ENCODE peak calls at places on chromosomes 6 and 20, in eight cellular contexts. C, U, S, B, G, P, X and E are unnamed samples.
A peak's percentile ranks its signal among the peaks of the same experiment; 100 is the strongest.

GRCh38 chr20:34955232-34956040 is at the start of the genes GSS and MYH7B:
- DNase-seq in C (peak; percentile 98), U (peak; percentile 96), S (peak; percentile 99), B (peak; percentile 97), G (peak; percentile 96), P (peak; percentile 97), X (peak; percentile 97), E (peak; percentile 95)

GRCh38 chr6:105428342-105428957 is 25.6 kb upstream of the PREP start:
- DNase-seq in C (peak; percentile 75), U (peak; percentile 69), S (no peak), B (no peak), G (no peak), P (no peak), X (no peak), E (no peak)

GRCh38 chr6:109008951-109009760 is 85.5 kb downstream of the SESN1 start:
- DNase-seq in C (peak; percentile 87), U (peak; percentile 79), S (peak; percentile 96), B (peak; percentile 93), G (peak; percentile 60), P (peak; percentile 77), X (peak; percentile 93), E (peak; percentile 92)

GRCh38 chr20:50484271-50484976 is 25.8 kb upstream of the PTPN1 start:
- DNase-seq in C (no peak), U (no peak), S (no peak), B (no peak), G (no peak), P (no peak), X (no peak), E (peak; percentile 21)

GRCh38 chr6:125749864-125750691 is 646 bp downstream of the HEY2 start:
- DNase-seq in C (no peak), U (no peak), S (no peak), B (peak; percentile 40), G (no peak), P (no peak), X (peak; percentile 43), E (peak; percentile 21)

GRCh38 chr6:44353336-44353735 is 10.9 kb downstream of the SPATS1 start:
- DNase-seq in C (peak; percentile 42), U (no peak), S (no peak), B (no peak), G (no peak), P (no peak), X (no peak), E (peak; percentile 10)

GRCh38 chr6:127299522-127300240 is 33.0 kb downstream of the RNF146 start:
- DNase-seq in C (peak; percentile 6), U (no peak), S (no peak), B (no peak), G (no peak), P (no peak), X (no peak), E (no peak)

GRCh38 chr6:82988904-82989303 is 76.7 kb downstream of the UBE3D start:
- DNase-seq in C (peak; percentile 36), U (peak; percentile 11), S (no peak), B (no peak), G (no peak), P (no peak), X (no peak), E (no peak)

GRCh38 chr6:83310046-83310445 is 116.9 kb downstream of the RWDD2A start:
- DNase-seq in C (no peak), U (no peak), S (no peak), B (no peak), G (no peak), P (no peak), X (no peak), E (no peak)

GRCh38 chr6:13511913-13512717 is 24.7 kb upstream of the GFOD1 start:
- DNase-seq in C (no peak), U (peak; percentile 25), S (no peak), B (no peak), G (no peak), P (no peak), X (peak; percentile 51), E (peak; percentile 94)

GRCh38 chr20:63696311-63696627 is 183 bp upstream of the TNFRSF6B start:
- DNase-seq in C (peak; percentile 61), U (peak; percentile 25), S (no peak), B (peak; percentile 19), G (no peak), P (no peak), X (peak; percentile 12), E (peak; percentile 63)

DNA sequence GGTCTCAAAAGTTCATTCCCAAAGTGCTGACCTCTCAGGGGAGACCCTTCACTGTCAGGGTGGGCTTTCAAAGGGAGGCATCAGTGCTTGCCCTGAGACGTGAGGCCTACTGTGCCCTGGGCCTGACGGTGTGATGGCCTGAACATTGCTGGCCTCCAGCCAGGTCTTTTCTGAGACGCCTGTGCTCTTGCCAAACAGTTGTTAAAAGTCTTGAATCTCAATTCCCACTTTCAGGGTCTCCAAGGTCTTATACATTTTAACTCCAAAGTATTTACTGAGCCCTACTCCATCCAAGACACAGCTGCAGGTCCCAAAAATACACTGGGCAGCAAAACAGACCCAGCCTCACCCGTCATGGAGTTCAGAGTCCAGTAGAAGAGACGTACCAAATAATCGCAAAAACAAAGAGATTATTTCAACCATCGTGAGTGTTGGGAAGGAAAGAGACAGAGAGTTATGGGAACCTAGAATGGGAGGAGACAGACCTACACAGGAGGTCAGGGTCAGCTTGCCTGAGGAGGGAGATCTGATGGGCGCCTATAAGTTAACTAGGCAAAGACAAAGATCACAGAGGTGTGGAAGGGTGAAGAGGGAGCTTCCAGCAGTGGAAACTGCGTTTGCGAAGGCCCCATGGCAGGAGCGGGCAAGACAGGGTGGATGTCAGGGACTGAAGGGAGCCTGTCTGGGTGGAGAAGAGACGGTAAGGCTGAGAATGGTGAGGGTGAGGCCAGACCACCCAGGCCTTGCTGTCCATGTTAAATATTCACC is 446.3 kb downstream of the PREX1 start:
- DNase-seq in C (no peak), U (no peak), S (no peak), B (no peak), G (no peak), P (no peak), X (no peak), E (no peak)
- H3K4me1 ChIP-seq in C (no peaks in the 10 kb centered on the region), U (no peaks in the 10 kb centered on the region), S (peaks cover 13% of the 10 kb centered on the region), B (no peaks in the 10 kb centered on the region), G (peaks cover 2% of the 10 kb centered on the region), P (no peaks in the 10 kb centered on the region), X (no peaks in the 10 kb centered on the region), E (no peaks in the 10 kb centered on the region)

GRCh38 chr6:111752476-111752875 is 120.8 kb downstream of the FYN start:
- DNase-seq in C (no peak), U (no peak), S (no peak), B (no peak), G (no peak), P (no peak), X (no peak), E (no peak)

GRCh38 chr6:111753573-111753972 is 119.7 kb downstream of the FYN start:
- DNase-seq in C (no peak), U (no peak), S (no peak), B (no peak), G (no peak), P (no peak), X (no peak), E (no peak)

GRCh38 chr6:111757342-111757741 is 115.9 kb downstream of the FYN start:
- DNase-seq in C (peak; percentile 37), U (peak; percentile 53), S (no peak), B (no peak), G (no peak), P (no peak), X (no peak), E (no peak)

GRCh38 chr6:111750753-111751684 is 122.2 kb downstream of the FYN start:
- DNase-seq in C (no peak), U (no peak), S (no peak), B (no peak), G (peak; percentile 58), P (no peak), X (no peak), E (peak; percentile 64)

DNA sequence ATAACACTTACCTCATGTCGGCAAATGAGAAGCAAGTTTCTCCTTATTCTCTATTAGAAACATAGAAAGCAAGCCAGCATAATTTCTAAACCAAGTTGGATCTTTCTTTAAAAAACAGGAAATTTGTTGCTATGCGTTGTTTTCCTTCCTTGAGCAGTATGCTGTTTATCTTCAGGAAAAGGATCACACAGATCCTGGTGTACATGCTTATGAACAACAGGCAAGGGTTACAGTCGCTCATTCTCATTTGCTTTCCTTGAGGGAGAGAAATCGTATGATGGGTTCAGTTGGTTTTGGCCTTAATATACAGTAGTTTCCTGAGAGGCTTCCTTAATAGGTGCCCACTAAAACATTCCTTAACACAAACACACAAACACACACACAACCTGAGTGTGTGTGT is 118.8 kb downstream of the FYN start:
- DNase-seq in C (no peak), U (no peak), S (no peak), B (no peak), G (no peak), P (no peak), X (no peak), E (no peak)
- H3K27ac ChIP-seq in C (no peak overlapping the region), U (no peak overlapping the region), S (no peak overlapping the region), B (no peak overlapping the region), G (no peak overlapping the region), P (no peak overlapping the region), X (peak overlapping the region; percentile 47), E (peak overlapping the region; percentile 77)

GRCh38 chr6:25952535-25952934 is 10.1 kb upstream of the TRIM38 start:
- DNase-seq in C (no peak), U (no peak), S (no peak), B (no peak), G (no peak), P (no peak), X (no peak), E (peak; percentile 92)
- H3K4me1 ChIP-seq in C (no peaks in the 10 kb centered on the region), U (no peaks in the 10 kb centered on the region), S (no peaks in the 10 kb centered on the region), B (no peaks in the 10 kb centered on the region), G (no peaks in the 10 kb centered on the region), P (no peaks in the 10 kb centered on the region), X (no peaks in the 10 kb centered on the region), E (peaks cover 2% of the 10 kb centered on the region)

GRCh38 chr6:2478200-2478599 is 232.8 kb upstream of the GMDS start:
- DNase-seq in C (no peak), U (no peak), S (no peak), B (no peak), G (no peak), P (no peak), X (peak; percentile 13), E (no peak)
- H3K27ac ChIP-seq in C (no peak overlapping the region), U (no peak overlapping the region), S (no peak overlapping the region), B (no peak overlapping the region), G (no peak overlapping the region), P (no peak overlapping the region), X (peak overlapping the region; percentile 17), E (no peak overlapping the region)